ENCODE peak calls at places on chromosomes 6 and 20, in four cellular contexts. O is psoas muscle, I is transverse colon, C is MM.1S. N is an unnamed sample.

GRCh38 chr6:10033223-10033829 is 381.5 kb downstream of the TFAP2A start:
- DNase-seq in O (no peak), I (no peak), C (no peak), N (no peak)

GRCh38 chr6:30782425-30783014 is 38.2 kb upstream of the IER3 start:
- DNase-seq in O (no peak), I (no peak), C (no peak), N (no peak)

GRCh38 chr6:69816569-69816968 is 19.8 kb upstream of the LMBRD1 start:
- DNase-seq in O (no peak), I (no peak), C (no peak), N (peak)

GRCh38 chr6:115195239-115195638 is 852.4 kb upstream of the HS3ST5 start:
- DNase-seq in O (no peak), I (no peak), C (no peak), N (no peak)

GRCh38 chr20:38168791-38169589 is 3.9 kb upstream of the TGM2 start:
- DNase-seq in O (peak), I (no peak), C (no peak), N (no peak)

GRCh38 chr6:85126448-85127178 is 323.3 kb upstream of the NT5E start:
- DNase-seq in O (peak), I (peak), C (peak), N (peak)

GRCh38 chr6:109892451-109893435 is 85.4 kb upstream of the GPR6 start:
- DNase-seq in O (no peak), I (peak), C (no peak), N (no peak)

GRCh38 chr6:34027445-34027936 is 118.4 kb downstream of the GRM4 start:
- DNase-seq in O (peak), I (peak), C (peak), N (peak)

GRCh38 chr20:38229376-38230252 is 30.9 kb downstream of the KIAA1755 start:
- DNase-seq in O (no peak), I (no peak), C (no peak), N (peak)

GRCh38 chr6:157459327-157459726 is 78.3 kb downstream of the ZDHHC14 start:
- DNase-seq in O (no peak), I (no peak), C (no peak), N (peak)

GRCh38 chr6:69089539-69089938 is 454.5 kb downstream of the ADGRB3 start:
- DNase-seq in O (no peak), I (no peak), C (no peak), N (no peak)

GRCh38 chr6:89895273-89895874 is 1.1 kb downstream of the GJA10 start:
- DNase-seq in O (no peak), I (no peak), C (no peak), N (no peak)

GRCh38 chr6:78347191-78347916 is 520.0 kb upstream of the IRAK1BP1 start:
- DNase-seq in O (no peak), I (no peak), C (no peak), N (no peak)

GRCh38 chr6:109383438-109383940 is 1.2 kb upstream of the CD164 start:
- DNase-seq in O (no peak), I (no peak), C (no peak), N (no peak)

GRCh38 chr6:52087498-52087999 is at the start of gene PKHD1:
- DNase-seq in O (no peak), I (peak), C (no peak), N (peak)

GRCh38 chr6:24833711-24834386 is 35.1 kb upstream of the ARMH2 start:
- DNase-seq in O (no peak), I (no peak), C (no peak), N (no peak)

GRCh38 chr20:44839481-44839880 is 29.1 kb upstream of the RIMS4 start:
- DNase-seq in O (no peak), I (no peak), C (no peak), N (no peak)

GRCh38 chr6:41023114-41023513 is 15.9 kb downstream of the UNC5CL start:
- DNase-seq in O (no peak), I (no peak), C (no peak), N (no peak)

GRCh38 chr6:41028618-41029486 is 10.2 kb downstream of the UNC5CL start:
- DNase-seq in O (no peak), I (no peak), C (no peak), N (no peak)

GRCh38 chr6:41025966-41026365 is 13.1 kb downstream of the UNC5CL start:
- DNase-seq in O (no peak), I (no peak), C (no peak), N (no peak)

GRCh38 chr6:41027799-41028617 is 11.0 kb downstream of the UNC5CL start:
- DNase-seq in O (peak), I (peak), C (peak), N (peak)

DNA sequence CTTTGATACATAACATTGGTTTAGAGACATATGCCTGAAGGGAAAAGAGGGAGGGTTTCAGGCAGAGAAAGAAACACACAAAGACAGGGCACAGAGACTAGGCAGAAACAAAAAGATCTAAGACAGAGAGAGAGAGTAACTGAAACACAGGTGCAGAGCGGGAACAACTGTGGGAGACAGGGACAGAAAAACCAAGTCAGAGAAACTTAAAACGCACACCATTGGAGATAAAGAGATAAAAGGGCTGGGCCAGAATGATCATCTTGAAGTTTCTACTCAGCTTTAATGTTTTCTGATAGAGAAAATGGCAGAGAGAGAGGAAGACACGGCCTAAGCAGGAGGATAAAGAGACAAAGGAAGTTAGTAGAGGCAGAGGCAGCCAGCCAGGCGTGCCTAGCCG is 11.8 kb downstream of the UNC5CL start:
- DNase-seq in O (no peak), I (no peak), C (peak), N (no peak)
- H3K4me3 ChIP-seq in O (peak), I (no peak), C (peak), N (no peak)

DNA sequence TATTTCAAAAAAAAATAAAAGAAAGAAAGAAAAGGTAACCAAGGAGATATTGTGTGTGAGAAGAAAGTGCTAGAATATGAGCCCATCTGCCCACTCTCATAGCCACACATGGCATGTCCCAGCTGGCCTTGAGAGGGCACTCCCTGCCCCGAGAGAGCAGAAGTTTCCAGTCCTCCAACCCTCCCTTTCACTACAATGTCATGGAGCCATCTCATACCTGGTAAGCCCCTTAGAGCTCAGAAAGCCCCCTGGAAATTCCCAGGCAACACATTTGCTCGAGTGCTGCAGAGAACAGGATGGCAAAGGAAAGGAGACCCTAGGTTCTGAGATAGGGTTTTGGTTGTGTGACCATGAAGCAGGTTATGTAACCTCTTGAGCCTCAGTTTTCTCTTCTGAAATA is 75.8 kb upstream of the RIN2 start:
- DNase-seq in O (no peak), I (no peak), C (no peak), N (peak)
- TF ChIP-seq CTCF in O (no peak), I (no peak), C (no peak), N (no peak)

DNA sequence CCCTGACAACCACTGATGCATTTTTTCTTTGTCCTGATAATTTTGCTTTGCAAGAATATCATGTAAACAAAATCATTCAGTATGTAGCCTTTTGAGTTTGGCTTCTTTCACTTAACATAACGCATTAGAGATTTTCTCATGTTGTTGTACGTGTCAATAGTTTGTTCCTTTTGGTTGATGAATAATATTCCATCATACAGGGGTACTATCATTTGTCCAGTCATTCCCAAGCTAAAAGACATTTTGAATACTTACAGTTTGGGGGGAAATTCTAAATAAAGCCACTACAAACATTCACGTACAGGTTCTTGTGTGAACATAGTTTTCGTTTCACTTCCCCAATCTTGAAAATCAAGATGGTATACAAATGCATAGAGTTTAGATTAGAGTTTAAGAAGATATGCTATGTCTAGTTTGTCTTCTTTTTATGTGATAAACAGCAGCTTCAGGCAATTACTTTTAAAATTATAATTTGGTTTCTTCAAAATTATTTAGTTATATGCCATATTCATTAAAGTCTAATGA is 5.2 kb downstream of the HAO1 start:
- DNase-seq in O (no peak), I (no peak), C (peak), N (peak)
- H3K4me3 ChIP-seq in O (no peak), I (no peak), C (peak), N (no peak)

DNA sequence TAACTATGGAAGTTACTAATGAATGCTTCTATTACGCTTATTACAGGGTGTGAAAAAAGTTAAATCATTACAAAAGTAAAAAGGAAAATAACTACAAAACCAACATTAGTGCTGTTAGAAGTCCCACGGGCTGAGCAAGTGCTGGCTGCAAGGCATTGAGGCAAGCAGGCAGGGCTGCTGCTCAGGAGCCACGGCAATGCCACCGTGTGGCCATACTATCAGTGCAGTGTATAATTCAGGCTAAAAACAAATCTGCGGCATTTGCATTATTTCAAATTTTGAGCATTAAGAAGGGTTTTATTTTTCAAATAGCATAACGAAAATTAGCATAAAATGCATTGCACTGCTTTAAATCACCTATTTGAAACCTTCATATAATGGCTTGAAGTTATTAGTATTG is 17.1 kb downstream of the IFNGR1 start:
- DNase-seq in O (no peak), I (no peak), C (no peak), N (peak)
- TF ChIP-seq CTCF in O (peak), I (no peak), C (peak), N (peak)

GRCh38 chr6:116828983-116829382 is at the start of gene GPRC6A:
- DNase-seq in O (no peak), I (no peak), C (no peak), N (no peak)

GRCh38 chr6:116827561-116828240 is 1.2 kb downstream of the GPRC6A start:
- DNase-seq in O (no peak), I (no peak), C (no peak), N (no peak)
- H3K4me3 ChIP-seq in O (no peak), I (no peak), C (no peak), N (no peak)

GRCh38 chr6:44377484-44377883 is 10.0 kb upstream of the CDC5L start:
- DNase-seq in O (no peak), I (no peak), C (no peak), N (no peak)
- TF ChIP-seq CTCF in O (no peak), I (no peak), C (no peak), N (no peak)

GRCh38 chr6:15475261-15475660 is 187.6 kb downstream of the DTNBP1 start:
- DNase-seq in O (no peak), I (no peak), C (peak), N (no peak)

GRCh38 chr6:15475872-15476271 is 187.0 kb downstream of the DTNBP1 start:
- DNase-seq in O (no peak), I (no peak), C (no peak), N (no peak)

GRCh38 chr6:15477746-15478145 is 185.1 kb downstream of the DTNBP1 start:
- DNase-seq in O (no peak), I (no peak), C (no peak), N (no peak)

GRCh38 chr6:15474196-15474595 is 188.6 kb downstream of the DTNBP1 start:
- DNase-seq in O (no peak), I (no peak), C (no peak), N (no peak)

DNA sequence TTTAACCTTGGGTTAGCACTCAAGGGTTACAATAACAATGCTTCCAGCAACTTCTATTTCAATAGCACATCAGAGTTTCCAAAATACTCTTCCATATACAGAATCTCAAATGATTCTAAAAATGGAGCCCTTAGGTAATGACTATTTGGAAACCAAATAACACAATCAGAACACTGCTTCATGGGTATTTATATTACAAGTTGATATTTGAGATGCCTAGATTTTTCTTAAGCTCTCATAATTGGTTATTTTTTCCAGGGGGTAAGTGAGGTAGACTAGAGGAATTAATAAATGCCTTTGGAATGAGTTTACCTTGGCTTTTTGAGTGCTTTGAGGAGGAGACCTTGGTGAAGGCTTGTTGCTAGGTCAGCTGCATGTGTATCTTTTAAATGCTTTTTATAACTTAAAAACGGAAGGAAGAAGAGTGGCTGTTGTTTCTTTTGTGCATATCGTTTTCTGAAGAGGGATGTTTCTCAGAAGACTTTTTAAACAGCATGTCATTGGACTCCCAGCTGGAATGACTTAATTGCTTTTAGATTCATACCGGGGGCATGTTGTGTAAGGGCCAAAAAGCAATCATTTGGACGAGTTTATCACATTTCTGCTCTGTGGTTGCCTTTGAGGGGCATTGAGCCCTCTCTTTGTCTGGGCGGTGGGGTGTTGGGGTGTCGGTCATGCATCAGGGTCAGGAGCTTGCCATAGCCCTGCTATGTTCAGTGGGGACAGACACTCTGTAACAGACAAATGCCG is 186.0 kb downstream of the DTNBP1 start:
- DNase-seq in O (no peak), I (no peak), C (no peak), N (no peak)
- H3K4me3 ChIP-seq in O (no peak), I (no peak), C (no peak), N (no peak)

N was measured in GM12865.